ENCODE peak calls at places on chromosome 12, in four cellular contexts. C, K, X and J are unnamed samples.

GRCh38 chr12:68538722-68539614 is 71.7 kb upstream of the RAP1B start:
- DNase-seq in K (no peak), X (peak), C (peak), J (no peak)

GRCh38 chr12:96445743-96446655 is 43.4 kb upstream of the CFAP54 start:
- DNase-seq in C (peak), X (peak), K (no peak), J (peak)

GRCh38 chr12:12685305-12685704 is 10.7 kb downstream of the GPR19 start:
- DNase-seq in X (no peak), K (peak), C (no peak), J (no peak)

GRCh38 chr12:6872073-6873048 is 742 bp downstream of the SPSB2 start:
- DNase-seq in X (peak), C (peak), K (peak), J (no peak)

GRCh38 chr12:132109741-132110140 is 34.4 kb downstream of the DDX51 start:
- DNase-seq in X (no peak), K (no peak), C (no peak), J (no peak)

GRCh38 chr12:116609236-116609635 is 50.1 kb downstream of the MAP1LC3B2 start:
- DNase-seq in C (peak), X (no peak), K (no peak), J (no peak)

GRCh38 chr12:53221203-53222076 is 10.6 kb downstream of the RARG start:
- DNase-seq in X (peak), C (peak), K (peak), J (no peak)

GRCh38 chr12:44101470-44101869 is 265.6 kb downstream of the TMEM117 start:
- DNase-seq in K (no peak), X (no peak), C (no peak), J (no peak)

GRCh38 chr12:6923003-6923732 is 4.6 kb upstream of the ATN1 start:
- DNase-seq in X (no peak), C (no peak), K (no peak), J (no peak)

GRCh38 chr12:9651265-9651729 is 18.2 kb upstream of the CLEC2D start:
- DNase-seq in C (peak), X (peak), K (no peak), J (peak)

GRCh38 chr12:109185441-109185840 is 69.1 kb downstream of the ACACB start:
- DNase-seq in X (no peak), C (no peak), K (no peak), J (no peak)

GRCh38 chr12:132364348-132364902 is 35.0 kb upstream of the GALNT9 start:
- DNase-seq in C (no peak), X (no peak), K (no peak), J (no peak)

GRCh38 chr12:62301799-62302133 is 41.6 kb downstream of the USP15 start:
- DNase-seq in C (no peak), X (no peak), K (no peak), J (no peak)

GRCh38 chr12:80690090-80690489 is 17.3 kb upstream of the MYF6 start:
- DNase-seq in K (no peak), C (no peak), X (no peak), J (no peak)

GRCh38 chr12:22529281-22530060 is 14.9 kb downstream of the C2CD5 start:
- DNase-seq in X (peak), K (peak), C (no peak), J (no peak)

GRCh38 chr12:26833692-26834168 is 736 bp upstream of the ITPR2 start:
- DNase-seq in K (no peak), C (no peak), X (peak), J (no peak)

GRCh38 chr12:1750300-1750699 is 59.4 kb downstream of the ADIPOR2 start:
- DNase-seq in X (no peak), C (no peak), K (no peak), J (no peak)

GRCh38 chr12:1984759-1985158 is 19.5 kb downstream of the DCP1B start:
- DNase-seq in K (no peak), X (no peak), C (no peak), J (no peak)

GRCh38 chr12:53051881-53052412 is 2.1 kb downstream of the TNS2 start:
- DNase-seq in C (no peak), X (no peak), K (no peak), J (no peak)

GRCh38 chr12:52790427-52791270 is 5.3 kb downstream of the KRT3 start:
- DNase-seq in C (no peak), X (no peak), K (no peak), J (no peak)

GRCh38 chr12:62737615-62738014 is 197.3 kb downstream of the PPM1H start:
- DNase-seq in X (peak), K (no peak), C (no peak), J (no peak)

GRCh38 chr12:89350661-89351488 is 1.4 kb downstream of the DUSP6 start:
- DNase-seq in C (peak), X (peak), K (no peak), J (no peak)

GRCh38 chr12:6821271-6821673 is 349 bp upstream of the GPR162 start:
- DNase-seq in K (peak), X (peak), C (peak), J (no peak)

GRCh38 chr12:6472491-6472890 is 2.0 kb upstream of the VAMP1 start:
- DNase-seq in C (no peak), X (no peak), K (no peak), J (no peak)

GRCh38 chr12:45348311-45348710 is 132.4 kb downstream of the ANO6 start:
- DNase-seq in C (no peak), X (no peak), K (no peak), J (no peak)

GRCh38 chr12:123187637-123188036 is 36.7 kb upstream of the PITPNM2 start:
- DNase-seq in K (no peak), X (no peak), C (no peak), J (no peak)

GRCh38 chr12:109467978-109468676 is 9.0 kb downstream of the KCTD10 start:
- DNase-seq in K (no peak), C (peak), X (no peak), J (no peak)

GRCh38 chr12:115798309-115798917 is 479.1 kb downstream of the MED13L start:
- DNase-seq in K (no peak), C (no peak), X (no peak), J (no peak)

GRCh38 chr12:53999596-54000104 is 311 bp upstream of the HOXC9 start:
- DNase-seq in X (no peak), C (peak), K (peak), J (no peak)

GRCh38 chr12:106584104-106585064 is 1.6 kb downstream of the RFX4 start:
- DNase-seq in C (no peak), X (no peak), K (no peak), J (no peak)

GRCh38 chr12:106942775-106943174 is 12.9 kb upstream of the TMEM263 start:
- DNase-seq in X (no peak), C (no peak), K (no peak), J (no peak)

GRCh38 chr12:108177131-108177530 is 48.0 kb downstream of the WSCD2 start:
- DNase-seq in C (no peak), K (no peak), X (no peak), J (no peak)